ENCODE peak calls at places on chromosomes 16 and 17, in five cellular contexts. Q is endodermal cell, J is tibial artery, I is breast epithelium, F is stomach. A is an unnamed sample. For H3K27me3, the result is how much of the 10 kb centered on the place peaks cover.

GRCh38 chr16:23209606-23210005 is 27.1 kb downstream of the SCNN1G start:
- DNase-seq in I (no peak), F (no peak), J (no peak), Q (no peak), A (no peak)

GRCh38 chr17:61402978-61403845 is 3.6 kb downstream of the TBX2 start:
- DNase-seq in Q (peak), I (no peak), J (peak), F (no peak), A (no peak)

GRCh38 chr16:53546988-53547391 is 44.0 kb upstream of the AKTIP start:
- DNase-seq in J (no peak), I (peak), Q (peak), F (no peak), A (no peak)

GRCh38 chr17:9050801-9051401 is 29.6 kb downstream of the NTN1 start:
- DNase-seq in I (peak), Q (peak), J (no peak), F (no peak), A (no peak)

GRCh38 chr16:4179763-4180260 is 62.1 kb downstream of the SRL start:
- DNase-seq in F (no peak), Q (no peak), I (no peak), J (no peak), A (no peak)

GRCh38 chr16:76946879-76947278 is 244.1 kb upstream of the MON1B start:
- DNase-seq in F (no peak), Q (no peak), J (no peak), I (no peak), A (peak)

GRCh38 chr16:30369091-30369937 is 980 bp downstream of the TBC1D10B start:
- DNase-seq in J (peak), F (no peak), I (no peak), Q (peak), A (no peak)

GRCh38 chr17:27446569-27447301 is 9.5 kb upstream of the KSR1 start:
- DNase-seq in J (no peak), I (no peak), Q (no peak), F (no peak), A (peak)

GRCh38 chr17:59105852-59106462 is 723 bp downstream of the TRIM37 start:
- DNase-seq in F (peak), J (peak), Q (peak), I (peak), A (peak)

GRCh38 chr16:81832801-81833547 is 53.9 kb downstream of the PLCG2 start:
- DNase-seq in Q (no peak), I (no peak), J (no peak), F (no peak), A (no peak)

GRCh38 chr16:31458835-31459721 is at the start of gene ARMC5:
- DNase-seq in F (peak), I (peak), J (peak), Q (peak), A (peak)

GRCh38 chr16:68733570-68733969 is 3.5 kb upstream of the CDH1 start:
- DNase-seq in F (no peak), J (no peak), I (no peak), Q (no peak), A (no peak)

GRCh38 chr16:69057400-69058378 is 47.8 kb upstream of the HAS3 start:
- DNase-seq in J (no peak), I (peak), Q (no peak), F (no peak), A (no peak)

GRCh38 chr16:78563905-78564304 is 464.5 kb downstream of the WWOX start:
- DNase-seq in F (no peak), I (no peak), Q (no peak), J (no peak), A (no peak)

GRCh38 chr16:3004319-3004718 is 8.4 kb upstream of the CLDN9 start:
- DNase-seq in Q (no peak), I (no peak), F (no peak), J (no peak), A (no peak)

GRCh38 chr17:65918921-65919546 is 272.9 kb downstream of the CEP112 start:
- DNase-seq in Q (no peak), F (no peak), I (no peak), J (no peak), A (no peak)
- TF ChIP-seq CTCF in Q (peak), F (no peak), I (no peak), J (no peak), A (no peak)

DNA sequence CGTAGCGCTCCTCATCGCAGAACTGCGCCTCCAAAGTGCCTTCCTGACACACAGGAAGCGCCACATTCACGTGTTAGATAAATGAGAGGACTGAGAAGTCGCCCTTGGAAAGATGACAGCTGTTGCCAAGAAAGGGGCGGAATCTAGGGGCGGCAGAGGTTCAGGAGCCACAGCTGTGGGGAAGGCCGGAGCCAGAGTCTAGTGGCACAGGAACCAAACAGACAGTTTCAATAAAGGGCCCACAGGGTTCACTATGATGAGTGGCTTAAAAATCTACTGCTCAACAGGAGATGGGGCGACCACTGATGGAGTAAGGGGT is 4.7 kb downstream of the FLCN start:
- DNase-seq in I (no peak), J (peak), Q (no peak), F (no peak), A (no peak)
- H3K27me3 ChIP-seq in I (under half), J (under half), Q (under half), F (under half), A (under half)

DNA sequence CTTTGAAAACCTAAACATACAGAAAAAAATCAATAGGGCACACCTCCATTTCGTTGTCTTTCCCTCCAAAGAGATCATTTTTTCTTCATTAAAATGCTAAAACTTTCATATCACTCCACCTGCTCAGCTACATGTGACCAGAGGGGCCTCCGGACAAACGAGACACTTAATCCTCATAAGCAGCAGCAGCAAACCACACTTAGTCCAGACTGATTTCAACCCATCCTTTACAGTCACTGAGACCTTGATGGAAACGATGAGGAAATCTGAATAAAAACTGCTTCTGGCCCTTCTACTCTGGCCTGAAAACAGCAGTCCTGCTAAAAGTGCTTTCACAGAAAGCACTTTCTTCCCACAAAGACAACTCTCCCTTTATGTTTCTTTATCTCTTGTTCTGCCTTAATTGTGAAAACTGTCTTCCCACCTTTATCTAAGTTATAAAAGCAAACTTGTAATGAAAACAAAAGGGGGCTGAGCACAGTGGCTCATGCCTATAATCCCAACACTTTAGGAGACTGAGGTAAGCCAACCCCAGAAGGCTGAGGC is 4.6 kb downstream of the ANKRD11 start:
- DNase-seq in I (no peak), J (no peak), Q (no peak), F (no peak), A (no peak)
- H3K4me3 ChIP-seq in I (no peak), J (no peak), Q (no peak), F (no peak), A (no peak)

DNA sequence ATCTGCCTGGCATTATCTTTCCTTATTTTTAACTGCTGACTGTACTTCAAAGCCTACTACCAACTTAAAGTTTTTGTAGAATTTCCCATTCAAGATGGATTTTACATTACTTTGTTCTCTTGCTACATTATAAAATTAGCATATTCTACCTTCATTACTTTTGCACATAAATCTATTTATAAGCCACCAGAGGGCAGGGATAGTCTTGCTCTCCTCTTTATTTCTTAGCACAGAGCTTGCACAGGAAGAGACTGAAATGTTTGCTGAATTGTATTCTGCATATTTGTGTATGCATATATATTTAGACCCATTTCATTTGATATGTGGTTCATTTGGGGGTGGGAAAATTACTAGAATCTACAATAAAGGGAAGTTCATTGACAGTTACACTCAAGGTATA is 108.0 kb downstream of the SKAP1 start:
- DNase-seq in Q (no peak), F (no peak), J (no peak), I (no peak), A (no peak)
- TF ChIP-seq CTCF in Q (peak), F (no peak), J (no peak), I (no peak), A (no peak)

GRCh38 chr16:10501016-10501607 is 79.3 kb downstream of the EMP2 start:
- DNase-seq in F (no peak), J (no peak), Q (no peak), I (no peak), A (no peak)
- H3K27me3 ChIP-seq in F (under half), J (under half), Q (under half), I (under half), A (under half)

GRCh38 chr16:11253995-11254912 is 1.8 kb downstream of the SOCS1 start:
- DNase-seq in I (no peak), Q (peak), F (no peak), J (no peak), A (no peak)

GRCh38 chr16:11252482-11252931 is 3.5 kb downstream of the SOCS1 start:
- DNase-seq in F (no peak), I (no peak), Q (no peak), J (no peak), A (no peak)

GRCh38 chr16:11251525-11252481 is 4.2 kb downstream of the SOCS1 start:
- DNase-seq in Q (no peak), I (no peak), J (no peak), F (peak), A (no peak)

GRCh38 chr16:11254913-11255736 is 879 bp downstream of the SOCS1 start:
- DNase-seq in F (peak), Q (peak), I (peak), J (peak), A (no peak)

GRCh38 chr16:11253009-11253994 is 2.7 kb downstream of the SOCS1 start:
- DNase-seq in Q (no peak), J (no peak), F (no peak), I (no peak), A (no peak)
- H3K4me3 ChIP-seq in Q (no peak), J (no peak), F (peak), I (peak), A (no peak)

DNA sequence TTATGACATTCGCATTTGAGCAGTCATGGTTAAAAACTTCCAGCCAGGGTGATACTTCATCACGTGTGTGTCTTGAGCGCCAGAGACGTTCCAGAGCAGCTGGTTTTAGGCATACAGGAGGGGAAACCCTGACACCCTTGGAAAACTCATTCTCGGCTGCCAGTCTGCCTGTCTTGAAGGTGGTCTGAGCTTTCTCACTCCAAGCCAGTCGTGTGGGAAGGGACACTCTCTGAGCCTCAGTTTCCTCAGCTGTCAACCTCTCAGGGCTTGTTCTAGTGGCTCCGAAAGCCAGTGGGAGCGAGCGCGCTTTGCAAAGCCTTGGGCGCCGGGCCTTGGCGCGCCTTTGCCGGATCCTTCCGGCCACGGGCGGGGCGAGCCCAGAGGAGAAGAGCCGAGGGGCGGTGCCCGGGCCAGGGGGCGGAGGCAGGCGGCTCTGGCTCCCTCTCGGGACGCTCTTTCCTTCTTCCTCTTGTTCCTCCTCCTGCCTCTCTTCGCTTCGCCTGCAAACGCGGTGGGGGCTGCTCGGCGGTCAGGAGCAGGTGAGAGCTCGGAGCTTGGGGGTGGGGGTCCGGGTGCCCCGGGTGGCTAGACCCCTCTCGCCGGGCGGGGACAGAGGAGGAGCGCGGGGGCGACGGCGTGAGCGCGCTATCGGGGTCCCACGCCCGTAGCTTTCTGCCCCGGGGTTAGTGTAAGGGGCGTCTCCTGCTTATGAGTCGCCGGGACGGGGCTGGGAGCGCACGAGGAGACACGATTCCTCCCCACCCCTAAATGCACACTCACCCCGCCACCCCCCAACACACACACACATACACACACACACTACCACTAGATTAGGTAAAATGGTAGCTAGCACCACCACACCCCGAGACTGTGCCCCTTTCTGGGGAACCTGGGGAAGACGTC is at the start of gene LDAF1:
- DNase-seq in J (peak), I (peak), Q (peak), F (peak), A (peak)
- TF ChIP-seq CTCF in J (no peak), I (no peak), Q (no peak), F (no peak), A (no peak)

GRCh38 chr17:79125503-79125902 is 50.9 kb downstream of the ENGASE start:
- DNase-seq in Q (no peak), F (no peak), I (no peak), J (no peak), A (no peak)
- H3K27me3 ChIP-seq in Q (under half), F (under half), I (under half), J (under half), A (under half)

DNA sequence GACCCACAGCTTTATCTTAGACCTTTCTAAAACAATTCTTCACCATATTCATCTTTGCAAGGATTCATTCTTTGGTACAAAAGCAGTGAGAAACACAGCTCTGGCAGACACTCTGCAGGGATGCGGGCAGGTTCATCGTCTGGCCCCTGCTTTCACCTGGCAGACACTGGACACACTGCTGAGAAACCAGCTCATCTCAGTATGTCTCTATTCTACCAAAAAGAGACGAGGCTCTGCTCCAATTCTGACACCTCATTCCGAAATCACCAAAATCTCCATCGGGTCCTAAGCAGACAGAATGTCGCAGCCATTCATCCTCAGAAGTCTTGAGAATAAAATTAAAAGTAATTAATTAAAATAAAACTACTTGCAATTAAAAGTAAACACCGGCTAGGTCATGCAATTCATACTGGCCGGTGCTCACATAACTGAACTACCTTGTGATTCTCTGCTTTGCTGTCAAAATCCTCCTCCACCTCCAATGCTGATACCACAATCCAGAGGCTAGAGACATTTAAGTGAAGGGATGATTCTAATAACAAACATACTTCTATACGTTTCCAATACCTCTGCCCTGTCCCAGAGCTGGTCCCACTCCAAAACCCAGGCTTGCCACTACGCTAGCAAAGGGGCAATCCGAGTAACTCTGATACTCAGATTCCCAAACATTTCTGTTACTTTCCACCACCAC is 1.3 kb downstream of the RNF157 start:
- DNase-seq in I (no peak), F (no peak), Q (peak), J (no peak), A (no peak)
- H3K4me3 ChIP-seq in I (peak), F (peak), Q (no peak), J (no peak), A (peak)

GRCh38 chr17:78144146-78144719 is 2.0 kb upstream of the C17orf99 start:
- DNase-seq in I (peak), J (peak), Q (peak), F (peak), A (no peak)
- TF ChIP-seq CTCF in I (no peak), J (no peak), Q (no peak), F (no peak), A (no peak)

A was measured in dorsolateral prefrontal cortex.